ENCODE peak calls at places on chromosome 12, in four cellular contexts. N, V, G and O are unnamed samples.
A peak's percentile ranks its signal among the peaks of the same experiment; 100 is the strongest.

GRCh38 chr12:116541547-116542344 is 17.4 kb upstream of the MAP1LC3B2 start:
- DNase-seq in N (no peak), V (no peak), G (no peak), O (no peak)

GRCh38 chr12:93616584-93617101 is 44.2 kb downstream of the SOCS2 start:
- DNase-seq in N (no peak), V (no peak), G (no peak), O (peak; percentile 48)

GRCh38 chr12:79514730-79515525 is 175.8 kb downstream of the PAWR start:
- DNase-seq in N (no peak), V (no peak), G (no peak), O (no peak)

GRCh38 chr12:71671816-71672215 is 7.7 kb downstream of the THAP2 start:
- DNase-seq in N (no peak), V (no peak), G (peak; percentile 66), O (no peak)

GRCh38 chr12:104494137-104494815 is 37.5 kb downstream of the CHST11 start:
- DNase-seq in N (no peak), V (no peak), G (peak; percentile 84), O (no peak)

GRCh38 chr12:16564675-16565074 is 41.3 kb downstream of the LMO3 start:
- DNase-seq in N (no peak), V (no peak), G (no peak), O (no peak)

GRCh38 chr12:78888583-78888982 is 24.0 kb downstream of the SYT1 start:
- DNase-seq in N (no peak), V (no peak), G (no peak), O (no peak)

GRCh38 chr12:132597333-132598283 is 12.8 kb downstream of the LRCOL1 start:
- DNase-seq in N (no peak), V (no peak), G (peak; percentile 62), O (peak; percentile 23)

GRCh38 chr12:24227550-24227949 is 278.1 kb upstream of the SOX5 start:
- DNase-seq in N (no peak), V (no peak), G (no peak), O (no peak)

GRCh38 chr12:115308918-115309317 is 624.9 kb upstream of the TBX3 start:
- DNase-seq in N (no peak), V (no peak), G (no peak), O (no peak)

GRCh38 chr12:1935242-1935641 is 16.8 kb upstream of the CACNA2D4 start:
- DNase-seq in N (no peak), V (no peak), G (no peak), O (no peak)

GRCh38 chr12:91317324-91317723 is 134.7 kb upstream of the DCN start:
- DNase-seq in N (no peak), V (no peak), G (no peak), O (no peak)

GRCh38 chr12:32988982-32989381 is 92.4 kb upstream of the PKP2 start:
- DNase-seq in N (no peak), V (no peak), G (no peak), O (no peak)

GRCh38 chr12:32987526-32987925 is 90.9 kb upstream of the PKP2 start:
- DNase-seq in N (no peak), V (no peak), G (no peak), O (no peak)

GRCh38 chr12:32981139-32981538 is 84.6 kb upstream of the PKP2 start:
- DNase-seq in N (no peak), V (no peak), G (no peak), O (no peak)

GRCh38 chr12:32983332-32983731 is 86.8 kb upstream of the PKP2 start:
- DNase-seq in N (no peak), V (no peak), G (peak; percentile 34), O (no peak)

DNA sequence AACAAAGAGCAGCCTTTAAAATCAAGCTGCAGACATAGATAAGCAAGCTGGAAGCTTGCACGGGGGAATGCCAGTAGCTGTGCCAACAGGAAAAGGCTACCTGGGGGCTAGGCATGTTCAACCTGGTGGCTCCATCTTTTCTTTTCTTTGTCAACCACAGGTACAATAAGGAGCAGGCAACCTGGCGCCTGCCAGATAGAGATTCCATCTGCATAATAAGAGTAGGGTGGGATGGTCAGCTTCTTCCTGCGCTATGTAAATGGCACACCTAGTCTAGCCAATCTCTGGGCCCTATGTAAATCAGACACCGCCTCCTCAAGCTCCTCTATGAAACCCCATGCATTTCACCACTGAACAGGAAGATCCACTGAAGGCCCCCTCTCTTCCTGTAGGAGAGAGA is 87.4 kb upstream of the PKP2 start:
- DNase-seq in N (no peak), V (no peak), G (peak; percentile 72), O (no peak)
- TF ChIP-seq ELF4 in N (no peak), V (no peak), G (no peak), O (no peak)

DNA sequence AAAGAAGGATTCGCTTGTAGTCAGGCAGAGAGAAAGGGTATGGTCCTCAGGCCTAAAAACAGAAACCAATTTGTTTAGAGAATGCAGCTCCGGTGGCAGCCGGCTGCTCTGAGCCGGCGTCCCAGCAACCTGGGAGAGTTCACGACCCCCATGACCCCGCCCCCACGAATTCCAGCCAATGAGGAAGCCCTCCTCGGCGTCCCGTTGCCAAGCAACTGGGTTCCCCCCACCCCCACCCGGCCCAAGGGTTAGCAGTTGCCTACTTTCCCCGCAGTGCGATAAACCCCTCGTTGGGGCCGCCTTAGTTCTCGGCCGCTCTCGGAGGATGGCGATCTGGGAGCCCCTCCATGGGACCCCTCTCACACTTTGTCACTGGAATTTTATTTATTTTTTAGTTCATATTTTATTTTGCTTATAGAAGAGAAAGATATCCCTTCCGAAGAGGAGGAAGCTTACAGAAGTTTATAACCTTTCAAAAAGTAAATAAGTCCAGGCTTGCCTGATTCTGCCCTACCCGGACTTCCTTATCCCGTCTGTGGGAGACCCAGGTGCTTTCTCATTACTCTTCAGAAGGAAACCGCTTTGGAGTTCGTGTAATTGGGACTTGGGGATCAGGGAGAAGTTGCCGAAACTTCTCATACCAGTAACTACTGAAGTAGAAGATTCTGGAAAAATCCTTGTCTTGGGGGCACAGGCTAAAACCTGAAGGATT is at the start of gene CCDC60:
- DNase-seq in N (peak; percentile 30), V (no peak), G (peak; percentile 80), O (peak; percentile 94)
- TF ChIP-seq ELF4 in N (no peak), V (no peak), G (no peak), O (no peak)

DNA sequence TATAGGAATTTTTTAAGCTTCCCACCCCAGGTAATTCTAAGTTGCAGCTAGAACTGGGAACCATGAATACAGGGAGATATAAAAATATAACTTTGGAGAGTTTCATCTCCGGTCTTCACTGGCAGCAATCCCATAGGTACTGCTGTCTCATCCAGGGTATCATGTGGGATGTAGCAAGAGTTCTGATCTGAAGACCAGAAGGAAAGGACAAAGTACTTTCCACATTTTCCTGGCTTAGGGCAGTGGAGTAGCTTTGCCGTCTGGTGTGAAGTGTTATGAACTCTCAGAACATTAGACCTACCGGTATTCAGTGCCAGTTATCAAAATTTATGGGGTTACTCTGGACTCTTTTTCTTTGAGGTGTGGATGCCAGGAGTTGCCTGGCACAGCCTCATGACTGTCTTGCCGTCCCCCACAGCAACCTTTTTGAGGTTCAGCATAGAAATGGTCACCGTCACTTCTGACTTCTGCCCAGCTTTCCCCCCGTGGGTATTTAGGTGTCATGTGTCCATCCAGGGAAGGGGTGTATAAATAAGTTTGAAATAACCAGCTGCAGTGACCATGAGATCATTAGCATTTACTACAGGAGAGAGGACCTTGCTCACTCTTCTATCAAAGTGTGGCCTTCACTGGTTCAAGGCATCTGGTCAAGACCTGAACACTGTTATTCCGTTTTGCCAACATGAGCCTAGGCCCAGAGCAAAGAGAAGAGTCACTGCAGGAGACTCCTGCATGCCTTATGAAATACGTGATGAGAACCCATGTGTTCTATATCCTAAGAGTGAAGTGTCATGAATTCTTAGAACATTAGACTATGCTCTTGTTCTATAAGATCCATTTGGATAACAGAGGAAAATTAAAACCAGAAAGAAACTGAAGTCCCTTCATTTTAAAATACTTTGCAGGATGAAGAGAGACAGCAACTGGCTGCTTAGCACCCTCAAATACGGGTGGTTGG is 22.2 kb downstream of the TMEM233 start:
- DNase-seq in N (no peak), V (no peak), G (no peak), O (no peak)
- TF ChIP-seq ELF4 in N (no peak), V (no peak), G (no peak), O (no peak)

GRCh38 chr12:51910168-51910567 is 2.9 kb downstream of the ACVRL1 start:
- DNase-seq in N (no peak), V (no peak), G (no peak), O (no peak)

GRCh38 chr12:51910691-51911090 is 3.4 kb downstream of the ACVRL1 start:
- DNase-seq in N (no peak), V (no peak), G (no peak), O (no peak)

GRCh38 chr12:51913071-51914033 is 6.0 kb downstream of the ACVRL1 start:
- DNase-seq in N (no peak), V (no peak), G (peak; percentile 36), O (peak; percentile 71)

GRCh38 chr12:51911307-51911706 is 4.0 kb downstream of the ACVRL1 start:
- DNase-seq in N (no peak), V (no peak), G (no peak), O (no peak)

DNA sequence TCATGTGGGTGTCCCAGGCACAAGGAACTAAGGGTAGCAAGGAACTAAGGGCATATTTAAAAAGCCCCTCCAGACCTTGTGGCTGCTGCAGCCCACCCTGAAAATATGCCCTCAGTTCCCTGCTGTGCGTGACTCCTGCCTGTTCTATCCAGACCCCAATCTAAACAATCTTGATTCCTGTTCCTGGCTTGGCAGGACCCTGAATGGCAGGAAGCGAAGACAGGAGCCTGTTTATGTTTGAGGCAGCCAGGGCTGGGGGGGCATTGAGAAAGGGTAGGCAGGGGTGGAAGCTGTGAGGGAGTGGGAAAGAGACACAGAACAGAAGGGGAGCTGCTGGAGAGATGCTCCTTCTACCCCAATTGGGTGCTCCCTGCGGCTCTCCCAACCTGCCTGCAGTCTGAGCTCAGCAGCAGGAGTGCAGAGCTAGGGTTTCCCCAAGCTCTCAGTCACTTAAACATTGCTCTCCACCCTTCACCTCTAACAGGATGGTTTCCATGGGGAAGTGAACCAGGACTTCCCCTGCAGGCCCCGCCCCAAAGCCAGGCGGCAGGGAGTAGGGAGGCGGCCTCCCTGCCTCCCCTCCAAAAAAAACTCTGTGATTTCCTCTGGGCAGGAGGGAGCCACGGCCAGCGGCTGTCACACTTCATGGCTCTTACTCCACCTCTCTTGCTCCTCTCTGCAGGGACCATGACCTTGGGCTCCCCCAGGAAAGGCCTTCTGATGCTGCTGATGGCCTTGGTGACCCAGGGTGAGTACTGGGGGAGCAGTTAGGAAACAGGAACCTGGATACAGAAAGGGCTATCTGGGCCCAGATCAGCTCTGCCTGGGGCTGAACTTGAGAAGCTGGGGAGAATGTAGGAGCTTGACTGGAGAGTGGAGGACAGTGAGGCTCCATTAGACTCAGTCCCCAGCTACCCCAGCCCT is 4.7 kb downstream of the ACVRL1 start:
- DNase-seq in N (peak; percentile 31), V (no peak), G (peak; percentile 54), O (no peak)
- TF ChIP-seq ELF4 in N (no peak), V (no peak), G (no peak), O (no peak)

DNA sequence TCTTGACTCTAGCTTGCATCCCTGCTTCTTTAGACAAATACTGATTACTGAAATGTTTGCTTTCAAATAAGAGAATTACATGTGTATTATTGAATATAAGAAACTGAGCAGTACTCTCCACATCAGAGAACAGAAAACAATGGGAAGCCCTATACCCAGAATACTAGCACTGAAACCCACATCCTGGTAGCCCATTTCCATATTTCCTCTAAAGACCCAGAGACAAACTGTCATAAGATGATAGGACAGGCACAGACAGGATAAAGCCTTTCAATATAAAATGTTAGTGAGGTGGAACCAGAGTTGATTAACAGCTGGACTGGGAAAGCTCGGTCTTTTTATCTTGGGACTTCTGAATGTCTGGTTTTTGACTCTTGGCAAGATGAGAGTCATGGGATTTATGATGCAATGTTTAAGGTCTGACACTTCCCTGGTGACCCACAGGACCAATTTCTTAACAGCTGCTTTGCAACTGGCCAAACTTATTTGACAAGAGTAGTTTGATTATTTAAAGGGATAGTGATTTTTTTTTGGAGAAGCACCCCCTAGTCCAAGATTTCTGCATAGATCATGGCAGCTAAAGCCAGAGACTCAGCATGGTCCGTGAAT is 166.9 kb upstream of the ATXN7L3B start:
- DNase-seq in N (no peak), V (no peak), G (no peak), O (no peak)
- TF ChIP-seq ELF4 in N (no peak), V (no peak), G (no peak), O (no peak)

GRCh38 chr12:83823386-83824045 is 1089.1 kb downstream of the SLC6A15 start:
- DNase-seq in N (peak; percentile 47), V (peak; percentile 27), G (peak; percentile 20), O (peak; percentile 89)
- TF ChIP-seq ELF4 in N (no peak), V (no peak), G (no peak), O (no peak)